ENCODE peak calls at places on chromosomes 7 and 10, in six cellular contexts. F, O, W, U, C and X are unnamed samples.

GRCh38 chr10:14583252-14583651 is 191.4 kb downstream of the FAM107B start:
- DNase-seq in F (no peak), O (no peak), W (no peak), U (peak), C (peak), X (no peak)

GRCh38 chr10:75396861-75397570 is 4.5 kb downstream of the ZNF503 start:
- DNase-seq in F (no peak), O (no peak), W (peak), U (peak), C (no peak), X (no peak)

GRCh38 chr10:106609867-106610266 is 554.6 kb downstream of the SORCS1 start:
- DNase-seq in F (no peak), O (no peak), W (no peak), U (no peak), C (no peak), X (no peak)

GRCh38 chr7:98205162-98205845 is 5.9 kb upstream of the BHLHA15 start:
- DNase-seq in F (no peak), O (no peak), W (no peak), U (no peak), C (peak), X (no peak)

GRCh38 chr10:68156373-68157185 is 47.3 kb downstream of the MYPN start:
- DNase-seq in F (peak), O (no peak), W (no peak), U (peak), C (no peak), X (no peak)

GRCh38 chr7:37817219-37817618 is 31.2 kb upstream of the NME8 start:
- DNase-seq in F (no peak), O (no peak), W (no peak), U (no peak), C (no peak), X (no peak)

GRCh38 chr10:18583575-18584270 is 67.7 kb downstream of the NSUN6 start:
- DNase-seq in F (no peak), O (no peak), W (no peak), U (no peak), C (no peak), X (no peak)

GRCh38 chr10:132386419-132386831 is 10.6 kb upstream of the PWWP2B start:
- DNase-seq in F (peak), O (no peak), W (no peak), U (no peak), C (peak), X (no peak)

GRCh38 chr7:156772725-156773124 is 120.3 kb downstream of the LMBR1 start:
- DNase-seq in F (no peak), O (no peak), W (no peak), U (no peak), C (no peak), X (no peak)

GRCh38 chr7:131648491-131648890 is 92.1 kb upstream of the PODXL start:
- DNase-seq in F (peak), O (no peak), W (no peak), U (no peak), C (peak), X (no peak)

GRCh38 chr10:124231188-124232135 is 138.1 kb upstream of the CHST15 start:
- DNase-seq in F (no peak), O (no peak), W (no peak), U (no peak), C (no peak), X (no peak)

GRCh38 chr7:30062587-30062986 is 34.4 kb downstream of the PLEKHA8 start:
- DNase-seq in F (no peak), O (peak), W (no peak), U (no peak), C (no peak), X (no peak)

GRCh38 chr10:87544750-87545149 is 40.1 kb downstream of the MINPP1 start:
- DNase-seq in F (no peak), O (no peak), W (no peak), U (no peak), C (no peak), X (no peak)

GRCh38 chr10:118002581-118002980 is 44.2 kb downstream of the RAB11FIP2 start:
- DNase-seq in F (no peak), O (peak), W (no peak), U (no peak), C (no peak), X (no peak)

GRCh38 chr7:29609162-29610030 is 45.8 kb downstream of the PRR15 start:
- DNase-seq in F (no peak), O (no peak), W (no peak), U (peak), C (no peak), X (no peak)

GRCh38 chr7:131072505-131073091 is 255.1 kb upstream of the MKLN1 start:
- DNase-seq in F (no peak), O (no peak), W (no peak), U (no peak), C (no peak), X (no peak)

GRCh38 chr10:101291254-101292193 is 62.3 kb upstream of the LBX1 start:
- DNase-seq in F (no peak), O (no peak), W (peak), U (peak), C (peak), X (no peak)

GRCh38 chr10:17793041-17793440 is 16.1 kb upstream of the MRC1 start:
- DNase-seq in F (no peak), O (no peak), W (no peak), U (no peak), C (no peak), X (no peak)

GRCh38 chr10:49269523-49269922 is 29.4 kb upstream of the C10orf71 start:
- DNase-seq in F (no peak), O (no peak), W (no peak), U (no peak), C (no peak), X (no peak)

GRCh38 chr7:151129141-151129835 is 38.2 kb downstream of the GBX1 start:
- DNase-seq in F (no peak), O (no peak), W (peak), U (no peak), C (no peak), X (no peak)

GRCh38 chr10:93746844-93747284 is 10.9 kb upstream of the LGI1 start:
- DNase-seq in F (no peak), O (peak), W (no peak), U (no peak), C (no peak), X (no peak)

GRCh38 chr10:25174461-25175230 is at the start of gene GPR158:
- DNase-seq in F (peak), O (peak), W (peak), U (peak), C (peak), X (peak)

GRCh38 chr10:61975107-61975932 is 73.8 kb downstream of the ARID5B start:
- DNase-seq in F (no peak), O (peak), W (no peak), U (no peak), C (no peak), X (no peak)

DNA sequence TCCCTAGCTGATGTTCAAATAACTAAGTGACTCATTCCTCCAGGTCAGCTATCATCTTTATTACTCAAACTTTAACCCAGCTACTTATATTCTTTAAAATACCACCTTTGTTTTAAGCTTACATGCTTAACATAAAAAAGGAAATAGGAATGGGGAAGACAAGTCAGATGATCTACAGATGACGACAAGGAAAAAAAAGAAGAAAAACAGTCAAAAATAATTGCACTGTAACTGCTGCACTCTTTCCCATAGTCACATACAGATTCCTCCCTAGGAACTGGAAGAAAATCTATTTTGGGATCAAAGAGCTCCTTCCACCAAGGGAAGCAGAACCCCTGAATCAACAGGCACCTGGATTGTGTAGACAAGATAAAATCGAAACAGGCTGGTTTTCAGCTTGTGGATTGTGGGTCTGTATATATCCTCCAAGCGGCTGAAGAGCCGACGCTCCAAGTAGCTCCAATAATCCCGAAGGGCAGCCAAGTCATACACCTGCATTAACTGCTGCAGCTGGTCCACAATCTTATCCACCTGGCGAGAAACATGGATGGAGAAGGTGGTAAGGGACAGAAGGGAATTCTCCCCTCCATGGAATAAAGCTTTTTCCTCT is 2.0 kb downstream of the WDR91 start:
- DNase-seq in F (no peak), O (no peak), W (no peak), U (no peak), C (no peak), X (no peak)
- TF ChIP-seq CTCF in F (no peak), O (no peak), W (no peak), U (no peak), C (no peak), X (no peak)

DNA sequence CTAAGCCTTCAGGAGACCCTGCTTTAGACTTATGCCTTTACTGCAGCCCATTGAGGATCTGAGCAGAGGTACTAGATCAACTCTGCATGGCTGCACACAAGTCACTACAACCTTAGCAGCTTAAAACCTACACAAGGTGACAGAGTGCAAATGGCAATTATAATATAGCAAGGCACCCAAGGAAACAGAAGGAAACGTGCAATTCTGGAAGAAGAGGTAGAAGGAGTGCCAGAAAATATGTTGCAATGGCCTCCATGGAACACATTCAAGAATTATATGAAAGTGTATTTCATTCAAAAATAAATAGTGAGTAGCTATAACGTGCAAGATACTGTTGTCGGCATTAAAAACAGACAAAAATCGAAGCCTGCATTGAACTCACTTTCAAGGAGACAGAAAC is 2.9 kb upstream of the AKR1C8 start:
- DNase-seq in F (no peak), O (no peak), W (no peak), U (no peak), C (no peak), X (no peak)
- TF ChIP-seq CTCF in F (no peak), O (no peak), W (no peak), U (no peak), C (no peak), X (no peak)

DNA sequence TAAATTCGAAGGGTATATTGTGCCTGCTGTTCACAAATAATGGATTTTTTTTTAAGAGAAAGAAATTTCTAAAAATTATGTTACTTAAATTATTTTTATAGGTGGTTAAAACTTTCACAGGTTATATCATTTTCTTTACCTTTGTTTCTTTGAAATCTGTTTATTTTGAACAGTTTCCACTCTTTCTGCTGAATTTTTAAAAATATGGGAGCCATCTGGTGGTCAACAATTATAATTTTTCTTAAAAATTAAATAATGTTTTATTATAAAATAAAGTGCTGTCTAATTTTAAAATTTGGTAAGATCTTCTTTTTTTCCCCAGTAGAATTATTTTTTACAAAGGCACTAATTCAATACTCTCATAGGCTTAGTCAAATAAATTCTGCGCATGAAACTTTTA is 263.9 kb downstream of the ETV1 start:
- DNase-seq in F (no peak), O (no peak), W (no peak), U (no peak), C (no peak), X (no peak)
- TF ChIP-seq CTCF in F (no peak), O (no peak), W (no peak), U (no peak), C (no peak), X (peak)

DNA sequence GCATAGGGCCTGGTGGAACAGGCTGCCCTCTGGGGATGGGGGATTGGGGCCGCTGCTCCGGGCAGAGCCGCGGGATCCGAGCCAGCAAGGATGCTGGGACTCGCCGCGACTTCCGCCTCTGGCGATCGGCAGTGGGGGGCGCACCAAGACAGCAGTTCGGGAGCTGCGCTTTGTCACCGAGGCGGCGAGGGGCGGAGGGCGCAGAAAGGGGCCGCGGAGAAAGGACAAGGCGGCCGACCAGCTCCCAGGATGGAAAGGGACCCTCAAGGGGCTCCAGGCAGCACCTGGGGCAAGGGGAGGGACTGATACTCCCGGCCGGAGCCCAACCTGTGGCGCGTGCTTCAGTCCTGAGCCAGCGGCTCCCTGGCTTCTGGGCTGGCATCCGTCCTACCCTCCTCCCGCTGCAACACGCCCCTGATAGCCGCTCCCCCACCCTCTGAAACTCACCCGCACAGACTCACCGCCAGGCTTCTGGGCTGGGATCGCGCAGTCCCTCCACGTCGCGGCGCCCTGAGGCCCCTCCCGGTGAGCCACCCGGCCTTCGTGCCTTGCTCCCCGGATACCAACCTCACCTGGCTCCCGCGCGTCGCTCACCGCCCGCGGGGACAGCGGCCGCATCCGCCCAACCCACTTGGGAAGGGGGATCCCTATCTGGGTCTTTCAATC is 7.1 kb upstream of the EVX1 start:
- DNase-seq in F (peak), O (no peak), W (no peak), U (peak), C (no peak), X (peak)
- TF ChIP-seq CTCF in F (peak), O (peak), W (peak), U (no peak), C (peak), X (peak)